ENCODE peak calls at places on chromosome 2, in six cellular contexts. V is tibial artery; H is skeletal muscle cell; K is HT-29; T is stimulated activated CD4-positive, alpha-beta T cell treated with anti-CD3 and anti-CD28 coated beads, Interleukin-1b, Interleukin-23, amount 100 ng/mL, for 1 hour; E is nucleus accumbens. W is an unnamed sample.

GRCh38 chr2:199977984-199978415 is 22.6 kb downstream of the MAIP1 start:
- DNase-seq in K (peak), V (no peak), H (peak), T (no peak), E (no peak), W (no peak)

GRCh38 chr2:174632847-174633620 is 35.4 kb upstream of the WIPF1 start:
- DNase-seq in V (no peak), T (no peak), E (no peak), H (no peak), K (no peak), W (no peak)

GRCh38 chr2:232420463-232421188 is 14.0 kb downstream of the ALPG start:
- DNase-seq in E (no peak), T (no peak), H (no peak), K (peak), V (no peak), W (no peak)

GRCh38 chr2:152961376-152961775 is 243.0 kb downstream of the ARL6IP6 start:
- DNase-seq in E (no peak), H (no peak), K (no peak), V (no peak), T (no peak), W (no peak)

GRCh38 chr2:30147196-30147714 is 448 bp downstream of the YPEL5 start:
- DNase-seq in T (no peak), H (no peak), V (no peak), K (no peak), E (no peak), W (no peak)

GRCh38 chr2:157559461-157559860 is 69.2 kb downstream of the ACVR1C start:
- DNase-seq in E (no peak), V (no peak), T (no peak), K (no peak), H (no peak), W (no peak)

GRCh38 chr2:72685666-72686065 is 140.2 kb downstream of the EXOC6B start:
- DNase-seq in T (no peak), E (no peak), K (no peak), V (no peak), H (no peak), W (no peak)

GRCh38 chr2:11701831-11702301 is 31.9 kb upstream of the NTSR2 start:
- DNase-seq in E (no peak), V (peak), T (no peak), K (no peak), H (no peak), W (no peak)

GRCh38 chr2:28434600-28434989 is 41.9 kb downstream of the FOSL2 start:
- DNase-seq in E (no peak), H (no peak), T (no peak), K (peak), V (peak), W (no peak)

GRCh38 chr2:240965296-240965904 is 33.0 kb upstream of the SNED1 start:
- DNase-seq in K (no peak), H (no peak), E (no peak), V (no peak), T (no peak), W (no peak)

GRCh38 chr2:152200562-152201465 is 25.3 kb upstream of the STAM2 start:
- DNase-seq in T (no peak), H (peak), K (peak), E (peak), V (peak), W (no peak)

GRCh38 chr2:45000341-45000901 is 8.8 kb downstream of the SIX2 start:
- DNase-seq in T (no peak), H (no peak), E (no peak), V (no peak), K (no peak), W (no peak)

GRCh38 chr2:101974663-101975062 is 17.1 kb upstream of the IL1R2 start:
- DNase-seq in V (no peak), H (no peak), E (no peak), T (no peak), K (no peak), W (no peak)

GRCh38 chr2:85976106-85976920 is 87.5 kb upstream of the ST3GAL5 start:
- DNase-seq in T (no peak), K (no peak), V (no peak), E (no peak), H (no peak), W (no peak)

GRCh38 chr2:43472527-43473194 is 123.2 kb downstream of the THADA start:
- DNase-seq in E (no peak), V (no peak), T (no peak), K (no peak), H (no peak), W (no peak)

GRCh38 chr2:15092166-15092565 is 459.6 kb downstream of the LRATD1 start:
- DNase-seq in V (no peak), H (no peak), E (no peak), T (no peak), K (no peak), W (no peak)

GRCh38 chr2:231699006-231699405 is 9.3 kb upstream of the PTMA start:
- DNase-seq in T (no peak), E (no peak), V (no peak), K (no peak), H (no peak), W (peak)

GRCh38 chr2:142621287-142621686 is 256.2 kb upstream of the KYNU start:
- DNase-seq in H (no peak), V (no peak), E (no peak), T (no peak), K (no peak), W (no peak)

GRCh38 chr2:8168876-8169275 is 513.0 kb upstream of the ID2 start:
- DNase-seq in H (no peak), K (no peak), V (no peak), T (no peak), E (no peak), W (no peak)

GRCh38 chr2:24351981-24352380 is 8.4 kb downstream of the ITSN2 start:
- DNase-seq in H (no peak), E (no peak), T (no peak), V (no peak), K (no peak), W (no peak)

GRCh38 chr2:227228061-227228667 is 63.7 kb downstream of the COL4A3 start:
- DNase-seq in V (no peak), K (no peak), H (no peak), E (no peak), T (no peak), W (peak)

GRCh38 chr2:126117886-126118285 is 538.1 kb upstream of the GYPC start:
- DNase-seq in T (no peak), E (no peak), K (no peak), H (no peak), V (no peak), W (no peak)

GRCh38 chr2:8477511-8478132 is 204.2 kb upstream of the ID2 start:
- DNase-seq in E (no peak), T (no peak), H (no peak), K (no peak), V (peak), W (no peak)

GRCh38 chr2:1745171-1746023 is 1.1 kb upstream of the PXDN start:
- DNase-seq in V (peak), K (no peak), T (no peak), E (no peak), H (no peak), W (no peak)

GRCh38 chr2:3535794-3536681 is 16.7 kb upstream of the ADI1 start:
- DNase-seq in E (no peak), H (peak), K (peak), V (peak), T (no peak), W (peak)

GRCh38 chr2:229901819-229902218 is 20.0 kb downstream of the TRIP12 start:
- DNase-seq in V (no peak), E (no peak), K (peak), T (no peak), H (no peak), W (no peak)